ENCODE peak calls at places on chromosomes 16 and 17, in six cellular contexts. Q is aorta, F is IMR-90, T is AG08396, W is lower lobe of right lung, N is NCI-H1092. Z is an unnamed sample.

GRCh38 chr16:68383858-68384257 is 64.5 kb downstream of the SMPD3 start:
- DNase-seq in Q (no peak), F (no peak), T (no peak), W (peak), N (no peak), Z (peak)

GRCh38 chr17:77472837-77473214 is 332.1 kb downstream of the SEC14L1 start:
- DNase-seq in Q (no peak), F (no peak), T (no peak), W (no peak), N (no peak), Z (no peak)

GRCh38 chr16:49419016-49419415 is 45.4 kb downstream of the C16orf78 start:
- DNase-seq in Q (no peak), F (no peak), T (no peak), W (no peak), N (no peak), Z (no peak)

GRCh38 chr16:54180421-54181359 is 105.9 kb downstream of the IRX3 start:
- DNase-seq in Q (no peak), F (no peak), T (no peak), W (no peak), N (no peak), Z (no peak)

GRCh38 chr17:19359856-19360255 is 2.7 kb downstream of the B9D1 start:
- DNase-seq in Q (peak), F (no peak), T (no peak), W (no peak), N (no peak), Z (peak)

GRCh38 chr16:28877642-28877975 is 679 bp upstream of the ATP2A1 start:
- DNase-seq in Q (no peak), F (no peak), T (no peak), W (no peak), N (no peak), Z (no peak)

GRCh38 chr17:71959129-71959528 is 161.7 kb upstream of the SOX9 start:
- DNase-seq in Q (no peak), F (peak), T (no peak), W (no peak), N (no peak), Z (no peak)

GRCh38 chr16:22813223-22813945 is 578 bp upstream of the HS3ST2 start:
- DNase-seq in Q (peak), F (peak), T (peak), W (peak), N (no peak), Z (no peak)

GRCh38 chr16:88461291-88462269 is 8.5 kb downstream of the ZFPM1 start:
- DNase-seq in Q (no peak), F (no peak), T (no peak), W (no peak), N (no peak), Z (no peak)

GRCh38 chr17:7218166-7218565 is 1.5 kb downstream of the DLG4 start:
- DNase-seq in Q (no peak), F (no peak), T (no peak), W (no peak), N (no peak), Z (no peak)

GRCh38 chr17:47978324-47978723 is 7.4 kb downstream of the CDK5RAP3 start:
- DNase-seq in Q (peak), F (peak), T (peak), W (no peak), N (peak), Z (no peak)

GRCh38 chr16:86578499-86579267 is at the start of gene FOXL1:
- DNase-seq in Q (peak), F (peak), T (peak), W (no peak), N (no peak), Z (no peak)

GRCh38 chr16:83769397-83770008 is 38.3 kb upstream of the HSBP1 start:
- DNase-seq in Q (no peak), F (no peak), T (no peak), W (no peak), N (no peak), Z (no peak)

GRCh38 chr17:4209611-4210010 is 54.2 kb downstream of the ANKFY1 start:
- DNase-seq in Q (no peak), F (no peak), T (no peak), W (no peak), N (no peak), Z (no peak)

GRCh38 chr16:67184453-67185002 is 765 bp upstream of the MATCAP1 start:
- DNase-seq in Q (no peak), F (no peak), T (no peak), W (no peak), N (peak), Z (no peak)

GRCh38 chr16:85988723-85989313 is 89.9 kb downstream of the IRF8 start:
- DNase-seq in Q (no peak), F (no peak), T (no peak), W (no peak), N (no peak), Z (no peak)

GRCh38 chr17:82287849-82288601 is 14.5 kb upstream of the CSNK1D start:
- DNase-seq in Q (peak), F (peak), T (peak), W (peak), N (no peak), Z (no peak)

GRCh38 chr17:58254803-58255202 is 16.4 kb downstream of the LPO start:
- DNase-seq in Q (no peak), F (no peak), T (no peak), W (no peak), N (no peak), Z (peak)

GRCh38 chr16:82660078-82660645 is 33.4 kb downstream of the CDH13 start:
- DNase-seq in Q (no peak), F (peak), T (peak), W (no peak), N (no peak), Z (no peak)

GRCh38 chr16:79286646-79287423 is 313.7 kb downstream of the MAF start:
- DNase-seq in Q (peak), F (no peak), T (no peak), W (peak), N (peak), Z (no peak)

GRCh38 chr16:87924041-87924851 is 12.1 kb downstream of the CA5A start:
- DNase-seq in Q (no peak), F (no peak), T (no peak), W (no peak), N (peak), Z (no peak)

GRCh38 chr16:30748634-30749445 is 615 bp downstream of the PHKG2 start:
- DNase-seq in Q (no peak), F (peak), T (peak), W (peak), N (no peak), Z (no peak)

GRCh38 chr17:63274156-63274555 is 171.9 kb downstream of the CYB561 start:
- DNase-seq in Q (no peak), F (peak), T (peak), W (no peak), N (no peak), Z (no peak)

GRCh38 chr16:20114356-20114755 is 40.7 kb upstream of the GPR139 start:
- DNase-seq in Q (peak), F (no peak), T (no peak), W (no peak), N (peak), Z (no peak)

GRCh38 chr17:66165537-66166123 is 26.3 kb downstream of the CEP112 start:
- DNase-seq in Q (no peak), F (peak), T (peak), W (no peak), N (peak), Z (no peak)

GRCh38 chr17:61461586-61461966 is 9.4 kb downstream of the TBX4 start:
- DNase-seq in Q (no peak), F (no peak), T (no peak), W (no peak), N (no peak), Z (no peak)

GRCh38 chr16:49092704-49093103 is 188.9 kb downstream of the CBLN1 start:
- DNase-seq in Q (no peak), F (no peak), T (no peak), W (no peak), N (no peak), Z (no peak)

GRCh38 chr16:2486645-2487516 is 12.0 kb downstream of the TBC1D24 start:
- DNase-seq in Q (peak), F (peak), T (no peak), W (peak), N (peak), Z (peak)

GRCh38 chr16:72787519-72788268 is 260.2 kb downstream of the ZFHX3 start:
- DNase-seq in Q (peak), F (peak), T (peak), W (peak), N (peak), Z (no peak)

GRCh38 chr17:58329808-58330543 is 1.4 kb upstream of the TSPOAP1 start:
- DNase-seq in Q (no peak), F (no peak), T (no peak), W (peak), N (no peak), Z (no peak)

GRCh38 chr16:31079342-31079944 is 5.2 kb downstream of the ZNF646 start:
- DNase-seq in Q (no peak), F (no peak), T (no peak), W (no peak), N (no peak), Z (no peak)